ENCODE peak calls at places on chromosome 22, in four cellular contexts. One of them, this sample, is unnamed.

GRCh38 chr22:32617271-32617670 is 142.7 kb downstream of the FBXO7 start:
- DNase-seq in GM12878: no peak
- DNase-seq in GM23338: no peak
- DNase-seq in fibroblast of lung: peak; percentile 82
- DNase-seq in this sample: no peak

GRCh38 chr22:47899894-47900293 is 1137.4 kb downstream of the TBC1D22A start:
- DNase-seq in GM12878: no peak
- DNase-seq in fibroblast of lung: no peak
- DNase-seq in GM23338: no peak
- DNase-seq in this sample: no peak

GRCh38 chr22:38755911-38756532 is at the start of gene SUN2:
- DNase-seq in GM23338: peak; percentile 76
- DNase-seq in GM12878: peak; percentile 53
- DNase-seq in fibroblast of lung: peak; percentile 82
- DNase-seq in this sample: peak; percentile 69

GRCh38 chr22:38572065-38572464 is 2.1 kb upstream of the DMC1 start:
- DNase-seq in GM23338: peak; percentile 70
- DNase-seq in GM12878: peak; percentile 12
- DNase-seq in fibroblast of lung: peak; percentile 71
- DNase-seq in this sample: peak; percentile 61

GRCh38 chr22:25420471-25420924 is 144.0 kb upstream of the GRK3 start:
- DNase-seq in fibroblast of lung: no peak
- DNase-seq in GM12878: no peak
- DNase-seq in GM23338: no peak
- DNase-seq in this sample: no peak

GRCh38 chr22:47552541-47553205 is 790.2 kb downstream of the TBC1D22A start:
- DNase-seq in GM12878: no peak
- DNase-seq in GM23338: no peak
- DNase-seq in fibroblast of lung: no peak
- DNase-seq in this sample: no peak

GRCh38 chr22:24485608-24486007 is 9.5 kb upstream of the UPB1 start:
- DNase-seq in fibroblast of lung: no peak
- DNase-seq in GM12878: no peak
- DNase-seq in GM23338: no peak
- DNase-seq in this sample: no peak

GRCh38 chr22:32536352-32536751 is 61.7 kb downstream of the FBXO7 start:
- DNase-seq in GM23338: no peak
- DNase-seq in fibroblast of lung: no peak
- DNase-seq in GM12878: no peak
- DNase-seq in this sample: no peak

GRCh38 chr22:40975346-40975745 is 24.2 kb downstream of the RBX1 start:
- DNase-seq in GM12878: no peak
- DNase-seq in fibroblast of lung: no peak
- DNase-seq in GM23338: no peak
- DNase-seq in this sample: no peak

GRCh38 chr22:24153353-24153752 is 27.9 kb upstream of the SUSD2 start:
- DNase-seq in fibroblast of lung: no peak
- DNase-seq in GM23338: no peak
- DNase-seq in GM12878: no peak
- DNase-seq in this sample: no peak

GRCh38 chr22:48192920-48193319 is 1430.5 kb downstream of the TBC1D22A start:
- DNase-seq in fibroblast of lung: no peak
- DNase-seq in GM23338: no peak
- DNase-seq in GM12878: no peak
- DNase-seq in this sample: no peak

GRCh38 chr22:49577168-49578060 is 250.3 kb downstream of the BRD1 start:
- DNase-seq in fibroblast of lung: no peak
- DNase-seq in GM12878: no peak
- DNase-seq in GM23338: no peak
- DNase-seq in this sample: no peak

GRCh38 chr22:44314425-44315067 is 1.8 kb upstream of the SHISAL1 start:
- DNase-seq in GM12878: no peak
- DNase-seq in GM23338: no peak
- DNase-seq in fibroblast of lung: no peak
- DNase-seq in this sample: no peak

GRCh38 chr22:48889887-48890692 is 937.6 kb downstream of the BRD1 start:
- DNase-seq in GM12878: no peak
- DNase-seq in fibroblast of lung: no peak
- DNase-seq in GM23338: no peak
- DNase-seq in this sample: no peak

GRCh38 chr22:26568207-26568706 is 21.7 kb downstream of the TPST2 start:
- DNase-seq in GM12878: no peak
- DNase-seq in GM23338: peak; percentile 92
- DNase-seq in fibroblast of lung: peak; percentile 26
- DNase-seq in this sample: peak; percentile 14

GRCh38 chr22:29914165-29914564 is 31.2 kb downstream of the MTMR3 start:
- DNase-seq in GM23338: peak; percentile 55
- DNase-seq in fibroblast of lung: peak; percentile 59
- DNase-seq in GM12878: no peak
- DNase-seq in this sample: peak; percentile 57

GRCh38 chr22:26461188-26461810 is 22.3 kb downstream of the HPS4 start:
- DNase-seq in GM23338: peak; percentile 94
- DNase-seq in fibroblast of lung: peak; percentile 37
- DNase-seq in GM12878: no peak
- DNase-seq in this sample: peak; percentile 50

GRCh38 chr22:41911292-41911611 is 3.6 kb downstream of the SHISA8 start:
- DNase-seq in fibroblast of lung: no peak
- DNase-seq in GM23338: no peak
- DNase-seq in GM12878: no peak
- DNase-seq in this sample: no peak

GRCh38 chr22:21000987-21001600 is 824 bp downstream of the THAP7 start:
- DNase-seq in GM12878: no peak
- DNase-seq in fibroblast of lung: peak; percentile 7
- DNase-seq in GM23338: no peak
- DNase-seq in this sample: no peak

GRCh38 chr22:47205562-47205961 is 443.1 kb downstream of the TBC1D22A start:
- DNase-seq in GM12878: no peak
- DNase-seq in GM23338: no peak
- DNase-seq in fibroblast of lung: no peak
- DNase-seq in this sample: no peak

GRCh38 chr22:48576333-48577013 is 1251.2 kb downstream of the BRD1 start:
- DNase-seq in fibroblast of lung: no peak
- DNase-seq in GM12878: no peak
- DNase-seq in GM23338: peak; percentile 32
- DNase-seq in this sample: no peak

GRCh38 chr22:48950151-48950915 is 877.3 kb downstream of the BRD1 start:
- DNase-seq in fibroblast of lung: no peak
- DNase-seq in GM12878: no peak
- DNase-seq in GM23338: no peak
- DNase-seq in this sample: no peak

GRCh38 chr22:21735198-21736083 is at the start of gene YPEL1:
- DNase-seq in GM23338: peak; percentile 97
- DNase-seq in GM12878: peak; percentile 45
- DNase-seq in fibroblast of lung: peak; percentile 95
- DNase-seq in this sample: peak; percentile 85

GRCh38 chr22:42343551-42344081 is 73.2 kb upstream of the TCF20 start:
- DNase-seq in GM12878: no peak
- DNase-seq in GM23338: peak; percentile 76
- DNase-seq in fibroblast of lung: no peak
- DNase-seq in this sample: peak; percentile 13

GRCh38 chr22:43435851-43436535 is 24.2 kb downstream of the MPPED1 start:
- DNase-seq in GM12878: no peak
- DNase-seq in GM23338: no peak
- DNase-seq in fibroblast of lung: no peak
- DNase-seq in this sample: no peak

GRCh38 chr22:46007848-46008261 is 30.9 kb upstream of the WNT7B start:
- DNase-seq in GM23338: no peak
- DNase-seq in fibroblast of lung: peak; percentile 90
- DNase-seq in GM12878: no peak
- DNase-seq in this sample: no peak
- H3K27ac ChIP-seq in GM23338: no peak overlapping the region
- H3K27ac ChIP-seq in fibroblast of lung: peak overlapping the region; percentile 96
- H3K27ac ChIP-seq in GM12878: no peak overlapping the region
- H3K27ac ChIP-seq in this sample: peak overlapping the region; percentile 96

DNA sequence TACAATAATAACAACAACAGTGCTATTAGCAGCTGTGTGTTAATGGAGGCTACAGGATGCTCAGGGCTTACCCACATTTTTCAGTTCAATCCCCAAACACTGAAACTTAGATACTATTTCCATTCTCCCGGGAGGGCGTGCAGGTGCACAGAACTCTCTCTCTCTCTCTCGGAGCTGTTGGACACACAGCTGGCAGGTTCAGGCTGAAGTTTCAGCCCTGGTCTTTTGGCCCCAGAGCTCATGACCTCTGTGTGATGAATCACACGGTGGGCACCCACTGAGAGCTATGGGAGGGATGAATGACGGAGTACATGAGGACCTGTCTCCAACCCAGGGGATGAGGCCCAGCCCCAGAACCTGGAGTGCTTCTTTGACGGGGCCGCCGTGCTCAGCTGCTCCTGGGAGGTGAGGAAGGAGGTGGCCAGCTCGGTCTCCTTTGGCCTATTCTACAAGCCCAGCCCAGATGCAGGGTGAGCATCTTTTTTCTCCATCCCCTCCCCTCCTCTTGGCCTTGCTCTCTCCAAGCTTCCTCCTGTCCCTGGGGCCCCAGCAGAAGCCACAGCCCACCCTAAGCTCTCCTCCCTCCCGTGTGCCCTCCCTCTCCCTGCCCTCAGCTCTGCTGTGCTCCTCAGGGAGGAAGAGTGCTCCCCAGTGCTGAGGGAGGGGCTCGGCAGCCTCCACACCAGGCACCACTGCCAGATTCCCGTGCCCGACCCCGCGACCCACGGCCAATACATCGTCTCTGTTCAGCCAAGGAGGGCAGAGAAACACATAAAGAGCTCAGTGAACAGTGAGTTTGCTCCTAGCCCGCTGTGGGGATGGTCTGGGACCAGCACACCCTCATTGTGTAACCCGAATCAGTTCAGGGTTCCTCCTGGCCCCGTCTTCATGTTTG is 16.9 kb downstream of the CSF2RB start:
- DNase-seq in GM23338: no peak
- DNase-seq in fibroblast of lung: no peak
- DNase-seq in GM12878: no peak
- DNase-seq in this sample: no peak
- H3K4me2 ChIP-seq in GM23338: no peak overlapping the region
- H3K4me2 ChIP-seq in fibroblast of lung: no peak overlapping the region
- H3K4me2 ChIP-seq in GM12878: no peak overlapping the region
- H3K4me2 ChIP-seq in this sample: no peak overlapping the region

GRCh38 chr22:50722048-50722701 is 15.8 kb upstream of the ACR start:
- DNase-seq in GM12878: no peak
- DNase-seq in fibroblast of lung: no peak
- DNase-seq in GM23338: no peak
- DNase-seq in this sample: no peak

GRCh38 chr22:50720861-50721844 is 16.9 kb upstream of the ACR start:
- DNase-seq in fibroblast of lung: no peak
- DNase-seq in GM12878: no peak
- DNase-seq in GM23338: peak; percentile 56
- DNase-seq in this sample: no peak

GRCh38 chr22:50723991-50724390 is 14.0 kb upstream of the ACR start:
- DNase-seq in GM12878: no peak
- DNase-seq in fibroblast of lung: no peak
- DNase-seq in GM23338: no peak
- DNase-seq in this sample: no peak

GRCh38 chr22:50724616-50725015 is 13.4 kb upstream of the ACR start:
- DNase-seq in fibroblast of lung: no peak
- DNase-seq in GM23338: no peak
- DNase-seq in GM12878: no peak
- DNase-seq in this sample: no peak

GRCh38 chr22:50722716-50723428 is 15.1 kb upstream of the ACR start:
- DNase-seq in GM23338: no peak
- DNase-seq in GM12878: no peak
- DNase-seq in fibroblast of lung: no peak
- DNase-seq in this sample: no peak
- H3K4me3 ChIP-seq in GM23338: no peak overlapping the region
- H3K4me3 ChIP-seq in GM12878: no peak overlapping the region
- H3K4me3 ChIP-seq in fibroblast of lung: no peak overlapping the region
- H3K4me3 ChIP-seq in this sample: no peak overlapping the region

GRCh38 chr22:22814666-22815396 is 72.8 kb upstream of the IGLL5 start:
- DNase-seq in fibroblast of lung: no peak
- DNase-seq in GM23338: no peak
- DNase-seq in GM12878: no peak
- DNase-seq in this sample: no peak
- H3K27ac ChIP-seq in fibroblast of lung: no peak overlapping the region
- H3K27ac ChIP-seq in GM23338: no peak overlapping the region
- H3K27ac ChIP-seq in GM12878: no peak overlapping the region
- H3K27ac ChIP-seq in this sample: no peak overlapping the region

GRCh38 chr22:35705141-35705540 is 12.5 kb upstream of the APOL5 start:
- DNase-seq in fibroblast of lung: peak; percentile 91
- DNase-seq in GM12878: no peak
- DNase-seq in GM23338: no peak
- DNase-seq in this sample: peak; percentile 82
- H3K4me2 ChIP-seq in fibroblast of lung: peak overlapping the region; percentile 2
- H3K4me2 ChIP-seq in GM12878: no peak overlapping the region
- H3K4me2 ChIP-seq in GM23338: no peak overlapping the region
- H3K4me2 ChIP-seq in this sample: peak overlapping the region; percentile 9

GRCh38 chr22:18111759-18112330 is 1.2 kb downstream of the TUBA8 start:
- DNase-seq in GM12878: no peak
- DNase-seq in GM23338: no peak
- DNase-seq in fibroblast of lung: no peak
- DNase-seq in this sample: no peak
- H3K4me3 ChIP-seq in GM12878: peak overlapping the region; percentile 65
- H3K4me3 ChIP-seq in GM23338: peak overlapping the region; percentile 66
- H3K4me3 ChIP-seq in fibroblast of lung: no peak overlapping the region
- H3K4me3 ChIP-seq in this sample: no peak overlapping the region

GRCh38 chr22:19761022-19761499 is 483 bp downstream of the TBX1 start:
- DNase-seq in GM12878: no peak
- DNase-seq in fibroblast of lung: no peak
- DNase-seq in GM23338: peak; percentile 34
- DNase-seq in this sample: no peak
- H3K27ac ChIP-seq in GM12878: no peak overlapping the region
- H3K27ac ChIP-seq in fibroblast of lung: no peak overlapping the region
- H3K27ac ChIP-seq in GM23338: no peak overlapping the region
- H3K27ac ChIP-seq in this sample: no peak overlapping the region

DNA sequence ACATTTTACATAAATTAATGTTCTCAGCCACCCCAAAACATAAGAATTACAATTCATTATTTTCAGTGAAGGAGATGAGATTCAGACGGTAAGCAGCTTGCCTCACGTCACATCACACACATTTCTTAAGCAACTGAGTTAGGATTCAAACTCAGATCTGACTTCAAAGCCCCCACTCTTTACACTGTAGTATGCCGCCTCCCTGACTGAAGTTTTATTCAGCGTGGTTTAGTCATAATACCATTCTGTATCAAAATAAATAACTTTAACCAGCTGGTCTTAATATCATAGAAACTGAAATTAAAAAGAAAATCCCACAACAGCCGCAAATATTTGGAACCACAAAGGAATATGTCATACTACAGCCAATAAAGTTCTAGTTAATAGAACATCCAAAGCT is 334.7 kb downstream of the TTC28 start:
- DNase-seq in GM23338: no peak
- DNase-seq in GM12878: no peak
- DNase-seq in fibroblast of lung: peak; percentile 22
- DNase-seq in this sample: no peak
- H3K4me2 ChIP-seq in GM23338: no peak overlapping the region
- H3K4me2 ChIP-seq in GM12878: no peak overlapping the region
- H3K4me2 ChIP-seq in fibroblast of lung: peak overlapping the region; percentile 69
- H3K4me2 ChIP-seq in this sample: no peak overlapping the region

This sample was measured in PC-3.